ENCODE peak calls at places on chromosomes 6 and 20, in seven cellular contexts. O, M, A, V, F, G and U are unnamed samples.

GRCh38 chr6:20128018-20128417 is 84.3 kb downstream of the MBOAT1 start:
- DNase-seq in G (no peak), M (no peak), V (no peak), F (no peak), A (no peak), O (no peak), U (no peak)

GRCh38 chr6:142802124-142802523 is 142.9 kb downstream of the HIVEP2 start:
- DNase-seq in V (no peak), G (no peak), O (no peak), M (no peak), F (peak; percentile 68), A (peak; percentile 23), U (peak; percentile 50)

GRCh38 chr20:48807586-48808381 is 20.0 kb downstream of the PREX1 start:
- DNase-seq in O (no peak), V (no peak), G (no peak), M (no peak), F (no peak), A (no peak), U (no peak)

GRCh38 chr20:59932616-59933295 is 681 bp downstream of the SYCP2 start:
- DNase-seq in A (no peak), G (no peak), M (no peak), O (peak; percentile 60), V (no peak), F (no peak), U (no peak)

GRCh38 chr6:166775923-166776220 is 148.8 kb upstream of the RPS6KA2 start:
- DNase-seq in F (no peak), M (no peak), A (no peak), V (peak; percentile 5), O (no peak), G (no peak), U (no peak)

GRCh38 chr6:4608361-4609115 is 167.7 kb upstream of the CDYL start:
- DNase-seq in A (no peak), F (no peak), M (no peak), G (no peak), V (no peak), O (no peak), U (no peak)

GRCh38 chr20:59104848-59105247 is 58.8 kb upstream of the ZNF831 start:
- DNase-seq in V (no peak), A (no peak), M (no peak), G (no peak), F (no peak), O (no peak), U (no peak)

GRCh38 chr6:87661016-87661415 is 41.0 kb downstream of the AKIRIN2 start:
- DNase-seq in F (no peak), O (no peak), G (no peak), V (no peak), M (no peak), A (no peak), U (no peak)

GRCh38 chr20:3100480-3100879 is 16.0 kb upstream of the AVP start:
- DNase-seq in G (no peak), F (no peak), M (no peak), V (no peak), O (no peak), A (no peak), U (no peak)

GRCh38 chr6:131756039-131756438 is 45.2 kb upstream of the CTAGE9 start:
- DNase-seq in A (no peak), V (no peak), O (no peak), G (no peak), F (no peak), M (no peak), U (no peak)

GRCh38 chr20:14543040-14543439 is 205.6 kb upstream of the FLRT3 start:
- DNase-seq in O (no peak), G (no peak), M (no peak), A (no peak), F (no peak), V (no peak), U (no peak)

GRCh38 chr6:43107344-43108062 is 31.4 kb downstream of the PTK7 start:
- DNase-seq in V (no peak), M (no peak), O (no peak), A (no peak), G (no peak), F (no peak), U (no peak)

GRCh38 chr6:47161176-47161687 is 119.1 kb upstream of the ADGRF1 start:
- DNase-seq in A (no peak), G (no peak), V (peak; percentile 21), O (no peak), M (peak; percentile 36), F (no peak), U (peak; percentile 51)

GRCh38 chr6:29745386-29745785 is 22.2 kb downstream of the HLA-F start:
- DNase-seq in O (no peak), G (no peak), M (no peak), V (no peak), A (no peak), F (no peak), U (no peak)

GRCh38 chr20:38806855-38807655 is 1.6 kb downstream of the PPP1R16B start:
- DNase-seq in V (no peak), F (no peak), M (peak; percentile 36), G (no peak), A (no peak), O (no peak), U (no peak)

GRCh38 chr6:32167154-32167760 is 2.9 kb downstream of the EGFL8 start:
- DNase-seq in V (no peak), G (no peak), M (no peak), O (no peak), F (no peak), A (no peak), U (no peak)

GRCh38 chr6:9062581-9062980 is 627.2 kb upstream of the SLC35B3 start:
- DNase-seq in O (no peak), V (no peak), M (no peak), G (no peak), F (no peak), A (no peak), U (no peak)

GRCh38 chr20:20393770-20394169 is 25.9 kb downstream of the INSM1 start:
- DNase-seq in G (no peak), O (no peak), M (no peak), F (no peak), A (no peak), V (no peak), U (no peak)

GRCh38 chr6:167485186-167485978 is 160.5 kb downstream of the TTLL2 start:
- DNase-seq in V (no peak), M (no peak), G (no peak), A (peak; percentile 33), F (peak; percentile 56), O (no peak), U (no peak)

GRCh38 chr6:84774174-84775158 is 10.1 kb upstream of the TBX18 start:
- DNase-seq in M (no peak), A (no peak), F (no peak), O (peak; percentile 72), G (peak; percentile 50), V (no peak), U (no peak)

GRCh38 chr6:89081129-89081422 is 525 bp downstream of the PNRC1 start:
- DNase-seq in V (no peak), O (no peak), G (no peak), A (no peak), M (no peak), F (no peak), U (no peak)
- TF ChIP-seq POLR2A in V (no peak), O (no peak), G (no peak), A (no peak), M (no peak), F (no peak), U (no peak)

DNA sequence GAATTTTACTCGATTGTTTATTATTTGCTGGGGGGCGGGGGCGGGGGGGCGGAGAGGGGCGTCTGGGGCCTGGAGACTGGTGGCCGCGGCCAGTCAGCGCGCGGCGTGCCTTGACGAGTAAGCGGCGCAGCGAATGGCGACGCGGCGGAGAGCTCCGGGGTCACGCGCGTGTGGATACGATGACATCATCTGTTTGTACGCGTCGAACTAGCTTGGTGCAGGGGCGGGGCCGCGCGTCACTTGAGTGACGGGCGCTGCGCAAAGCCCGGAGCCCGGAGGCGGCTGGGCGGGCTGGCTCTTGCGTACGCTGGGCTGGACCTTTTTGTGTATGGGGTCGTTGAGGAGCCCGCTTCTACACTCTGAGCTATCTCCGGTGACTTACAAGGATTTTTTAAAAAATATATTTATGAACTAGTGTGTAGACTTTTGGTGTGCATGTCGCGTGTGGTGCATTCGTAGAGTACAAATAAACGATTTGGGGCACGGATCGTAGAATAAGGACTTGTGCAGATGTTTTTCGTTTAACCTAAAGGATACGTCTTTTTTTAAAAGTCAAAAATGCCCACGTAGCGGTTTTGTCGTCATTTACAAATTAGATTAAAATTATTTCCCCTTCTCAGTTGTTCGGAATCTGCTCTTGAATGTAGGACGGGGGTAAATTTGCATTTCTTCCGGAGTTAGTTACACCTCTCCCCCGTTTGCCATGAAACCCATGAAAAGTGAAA is 2.2 kb upstream of the FOXO3 start:
- DNase-seq in M (peak; percentile 99), O (peak; percentile 99), G (peak; percentile 99), A (peak; percentile 98), F (peak; percentile 99), V (peak; percentile 98), U (peak; percentile 68)
- TF ChIP-seq POLR2A in M (no peak), O (no peak), G (peak; percentile 44), A (peak; percentile 92), F (peak; percentile 74), V (no peak), U (peak; percentile 32)

GRCh38 chr6:41708856-41709255 is 26.6 kb downstream of the TFEB start:
- DNase-seq in A (no peak), F (no peak), V (no peak), O (no peak), G (no peak), M (no peak), U (no peak)
- TF ChIP-seq POLR2A in A (no peak), F (no peak), V (no peak), O (no peak), G (no peak), M (no peak), U (no peak)

GRCh38 chr6:12009904-12010634 is 2.0 kb upstream of the HIVEP1 start:
- DNase-seq in O (no peak), F (no peak), A (no peak), M (no peak), G (no peak), V (no peak), U (peak; percentile 35)

GRCh38 chr6:12007915-12008286 is 4.2 kb upstream of the HIVEP1 start:
- DNase-seq in G (no peak), V (no peak), F (no peak), A (no peak), M (no peak), O (no peak), U (no peak)

GRCh38 chr6:12008366-12009179 is 3.5 kb upstream of the HIVEP1 start:
- DNase-seq in G (peak; percentile 88), O (peak; percentile 92), V (peak; percentile 79), F (peak; percentile 87), M (peak; percentile 89), A (peak; percentile 81), U (peak; percentile 85)

GRCh38 chr6:12010635-12011275 is 1.4 kb upstream of the HIVEP1 start:
- DNase-seq in V (peak; percentile 71), O (peak; percentile 83), F (peak; percentile 90), M (peak; percentile 71), G (peak; percentile 73), A (peak; percentile 68), U (no peak)

DNA sequence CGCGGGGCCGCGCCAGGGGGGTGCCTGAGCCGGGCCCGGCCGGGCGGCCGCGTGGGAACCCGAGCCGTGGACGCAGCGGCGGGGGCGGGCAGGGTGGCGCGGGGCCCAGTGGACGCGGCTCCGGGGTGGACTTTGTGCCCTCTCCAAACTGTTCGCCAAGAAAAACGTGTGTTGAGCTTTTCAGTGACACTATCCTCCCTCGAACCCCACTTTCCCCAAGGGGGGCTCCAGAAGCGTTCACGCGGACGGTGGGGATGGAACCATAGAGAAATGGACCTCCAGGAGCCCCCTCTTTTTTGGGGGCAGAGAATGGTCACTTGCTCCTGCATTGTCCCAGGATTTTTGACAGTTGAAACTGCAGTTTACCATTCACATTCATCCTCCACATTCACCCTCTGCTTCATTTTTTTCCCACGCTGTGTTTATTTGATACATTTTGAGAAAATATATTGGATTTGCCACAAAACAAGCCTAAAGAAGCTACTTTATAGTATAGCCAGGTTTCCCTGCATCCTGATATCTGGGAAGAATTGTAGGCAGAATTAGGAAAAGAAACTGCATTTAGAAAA is 2.8 kb upstream of the HIVEP1 start:
- DNase-seq in M (no peak), A (no peak), O (no peak), V (no peak), F (no peak), G (no peak), U (no peak)
- TF ChIP-seq POLR2A in M (no peak), A (no peak), O (no peak), V (no peak), F (no peak), G (no peak), U (no peak)